ENCODE peak calls at places on chromosomes 1 and 21, in ten cellular contexts. E is esophagus muscularis mucosa, B is omental fat pad, V is tibial nerve, X is cardiac muscle cell, C is dorsolateral prefrontal cortex, S is AG09309, A is nephron progenitor cell, H is cardiac fibroblast, G is IMR-90. N is an unnamed sample.

GRCh38 chr1:112515311-112516009 is 6.7 kb downstream of the WNT2B start:
- DNase-seq in E (no peak), B (no peak), V (no peak), X (peak), C (no peak), S (no peak), A (peak), H (peak), G (peak), N (no peak)

GRCh38 chr1:65165269-65166002 is 17.4 kb downstream of the AK4 start:
- DNase-seq in E (no peak), B (no peak), V (no peak), X (no peak), C (no peak), S (no peak), A (no peak), H (no peak), G (no peak), N (peak)

GRCh38 chr1:153934746-153935145 is 11.8 kb downstream of the DENND4B start:
- DNase-seq in E (no peak), B (no peak), V (no peak), X (no peak), C (no peak), S (no peak), A (no peak), H (no peak), G (no peak), N (no peak)

GRCh38 chr1:55314740-55315139 is 99.6 kb upstream of the USP24 start:
- DNase-seq in E (no peak), B (no peak), V (no peak), X (no peak), C (no peak), S (no peak), A (no peak), H (no peak), G (no peak), N (no peak)

GRCh38 chr1:88609051-88609450 is 75.0 kb upstream of the PKN2 start:
- DNase-seq in E (no peak), B (no peak), V (no peak), X (no peak), C (no peak), S (no peak), A (no peak), H (no peak), G (no peak), N (no peak)

GRCh38 chr1:193463518-193463917 is 277.1 kb upstream of the B3GALT2 start:
- DNase-seq in E (no peak), B (no peak), V (no peak), X (no peak), C (no peak), S (no peak), A (no peak), H (no peak), G (no peak), N (no peak)

GRCh38 chr21:36589352-36589971 is 109.5 kb upstream of the SIM2 start:
- DNase-seq in E (no peak), B (no peak), V (no peak), X (peak), C (no peak), S (no peak), A (no peak), H (peak), G (peak), N (peak)

GRCh38 chr1:227320476-227320875 is 2.2 kb upstream of the CDC42BPA start:
- DNase-seq in E (no peak), B (no peak), V (no peak), X (no peak), C (no peak), S (no peak), A (no peak), H (no peak), G (no peak), N (no peak)

GRCh38 chr1:206738370-206739366 is 31.9 kb upstream of the IL19 start:
- DNase-seq in E (no peak), B (no peak), V (no peak), X (peak), C (no peak), S (no peak), A (no peak), H (peak), G (peak), N (peak)

GRCh38 chr1:226111109-226111864 is 48.8 kb downstream of the H3-3A start:
- DNase-seq in E (no peak), B (no peak), V (no peak), X (no peak), C (no peak), S (no peak), A (no peak), H (no peak), G (no peak), N (no peak)

GRCh38 chr1:31650161-31650560 is 5.5 kb upstream of the PEF1 start:
- DNase-seq in E (no peak), B (no peak), V (no peak), X (no peak), C (no peak), S (no peak), A (no peak), H (no peak), G (no peak), N (no peak)

GRCh38 chr1:158679289-158679688 is 7.2 kb downstream of the SPTA1 start:
- DNase-seq in E (no peak), B (no peak), V (no peak), X (no peak), C (no peak), S (no peak), A (no peak), H (no peak), G (no peak), N (no peak)

GRCh38 chr21:43012596-43012995 is 38.2 kb downstream of the PKNOX1 start:
- DNase-seq in E (no peak), B (no peak), V (no peak), X (no peak), C (no peak), S (no peak), A (no peak), H (peak), G (peak), N (no peak)

GRCh38 chr1:223836586-223836985 is 9.2 kb downstream of the TP53BP2 start:
- DNase-seq in E (no peak), B (no peak), V (no peak), X (no peak), C (no peak), S (no peak), A (no peak), H (no peak), G (no peak), N (no peak)

GRCh38 chr1:223363856-223364684 is at the start of gene SUSD4:
- DNase-seq in E (no peak), B (no peak), V (no peak), X (no peak), C (peak), S (no peak), A (peak), H (no peak), G (no peak), N (peak)

GRCh38 chr1:101235696-101236545 is 898 bp upstream of the S1PR1 start:
- DNase-seq in E (no peak), B (no peak), V (no peak), X (peak), C (peak), S (no peak), A (peak), H (peak), G (peak), N (peak)

GRCh38 chr1:1302006-1302430 is 5.7 kb downstream of the ACAP3 start:
- DNase-seq in E (no peak), B (no peak), V (no peak), X (no peak), C (no peak), S (no peak), A (no peak), H (no peak), G (no peak), N (peak)

GRCh38 chr1:39933956-39934941 is 20.7 kb upstream of the MFSD2A start:
- DNase-seq in E (no peak), B (peak), V (peak), X (peak), C (peak), S (peak), A (no peak), H (peak), G (peak), N (no peak)

GRCh38 chr1:50970927-50971582 is 1.0 kb downstream of the CDKN2C start:
- DNase-seq in E (no peak), B (no peak), V (no peak), X (no peak), C (no peak), S (no peak), A (no peak), H (peak), G (no peak), N (no peak)

GRCh38 chr1:22380024-22380785 is 71.4 kb upstream of the ZBTB40 start:
- DNase-seq in E (no peak), B (no peak), V (no peak), X (no peak), C (no peak), S (no peak), A (no peak), H (peak), G (no peak), N (no peak)

GRCh38 chr1:240739139-240739538 is 127.2 kb upstream of the GREM2 start:
- DNase-seq in E (no peak), B (no peak), V (no peak), X (peak), C (no peak), S (no peak), A (no peak), H (peak), G (no peak), N (no peak)

GRCh38 chr21:28781602-28782274 is 210.9 kb downstream of the LTN1 start:
- DNase-seq in E (no peak), B (no peak), V (no peak), X (peak), C (no peak), S (no peak), A (no peak), H (peak), G (peak), N (peak)

GRCh38 chr1:225816643-225817538 is 7.0 kb downstream of the EPHX1 start:
- DNase-seq in E (no peak), B (no peak), V (peak), X (peak), C (no peak), S (no peak), A (no peak), H (peak), G (peak), N (no peak)

GRCh38 chr1:114131526-114132220 is 22.0 kb downstream of the SYT6 start:
- DNase-seq in E (no peak), B (no peak), V (no peak), X (no peak), C (no peak), S (no peak), A (no peak), H (no peak), G (peak), N (no peak)
- TF ChIP-seq CTCF in E (no peak), B (no peak), V (no peak), X (no peak), C (no peak), S (peak), A (no peak), H (no peak), G (peak), N (no peak)

DNA sequence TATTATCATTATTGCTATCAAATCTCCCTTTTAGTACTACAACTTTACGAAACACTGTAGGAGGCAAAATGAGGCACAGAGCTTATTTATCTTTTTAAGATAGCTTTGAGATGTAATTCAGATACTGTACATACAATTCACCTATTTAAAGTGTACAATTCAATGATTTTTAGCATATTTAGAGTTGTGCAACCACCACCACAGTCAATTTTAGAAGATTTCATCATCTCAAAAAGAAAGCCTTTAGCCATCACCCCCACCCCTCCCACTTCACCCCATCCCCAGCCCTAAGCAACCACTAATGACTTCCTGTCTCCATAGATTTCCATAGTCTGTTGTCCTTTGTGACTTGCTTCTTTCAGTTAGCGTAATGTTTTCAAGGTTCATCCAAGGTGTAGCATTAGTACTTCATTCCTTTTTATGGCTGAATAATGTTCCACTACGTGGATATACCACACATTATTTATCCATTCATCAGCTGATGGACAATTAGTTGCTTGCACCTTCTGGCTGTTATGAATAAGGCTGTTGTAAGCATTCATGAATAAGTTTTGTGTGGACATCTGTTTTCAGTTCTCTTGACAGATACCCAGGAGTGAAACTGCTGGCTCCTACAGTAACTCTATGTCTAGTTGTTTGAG is 9.4 kb upstream of the CAPN9 start:
- DNase-seq in E (no peak), B (no peak), V (no peak), X (no peak), C (no peak), S (no peak), A (no peak), H (no peak), G (no peak), N (no peak)
- TF ChIP-seq CTCF in E (no peak), B (no peak), V (no peak), X (no peak), C (no peak), S (no peak), A (no peak), H (no peak), G (no peak), N (no peak)

GRCh38 chr1:17112496-17113236 is 6.6 kb downstream of the PADI2 start:
- DNase-seq in E (no peak), B (no peak), V (no peak), X (no peak), C (no peak), S (no peak), A (no peak), H (no peak), G (no peak), N (no peak)

GRCh38 chr1:17110555-17110926 is 8.7 kb downstream of the PADI2 start:
- DNase-seq in E (no peak), B (no peak), V (no peak), X (no peak), C (no peak), S (no peak), A (no peak), H (no peak), G (no peak), N (no peak)

GRCh38 chr1:17113973-17114372 is 5.3 kb downstream of the PADI2 start:
- DNase-seq in E (no peak), B (no peak), V (no peak), X (no peak), C (no peak), S (no peak), A (peak), H (no peak), G (no peak), N (no peak)

GRCh38 chr1:17109897-17110554 is 9.2 kb downstream of the PADI2 start:
- DNase-seq in E (no peak), B (no peak), V (no peak), X (no peak), C (peak), S (no peak), A (no peak), H (no peak), G (no peak), N (no peak)

DNA sequence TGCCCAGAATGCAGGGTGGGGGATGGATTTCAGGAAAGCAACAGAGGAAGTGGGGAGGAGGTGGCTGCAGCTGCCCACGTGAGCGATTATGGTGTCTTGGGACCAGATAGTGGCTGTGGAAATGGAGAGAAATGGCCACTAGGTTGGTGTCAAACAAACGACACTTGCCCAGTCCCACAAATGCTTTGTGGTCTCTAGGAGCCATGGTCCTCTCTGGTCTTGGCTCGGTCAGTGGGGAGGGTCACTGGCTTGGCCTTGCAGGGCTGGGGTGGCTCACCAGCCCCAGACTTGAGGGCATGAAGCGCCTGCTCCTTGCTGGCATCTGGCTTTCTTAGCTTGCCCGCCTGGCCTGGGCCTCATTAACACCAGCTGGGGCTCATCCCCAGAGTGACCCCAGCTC is 7.2 kb downstream of the PADI2 start:
- DNase-seq in E (no peak), B (no peak), V (no peak), X (no peak), C (no peak), S (no peak), A (no peak), H (no peak), G (no peak), N (no peak)
- TF ChIP-seq CTCF in E (no peak), B (no peak), V (no peak), X (no peak), C (no peak), S (no peak), A (no peak), H (no peak), G (no peak), N (no peak)

GRCh38 chr1:26820784-26821269 is 5.7 kb upstream of the ZDHHC18 start:
- DNase-seq in E (no peak), B (no peak), V (no peak), X (no peak), C (no peak), S (no peak), A (no peak), H (no peak), G (no peak), N (peak)
- TF ChIP-seq CTCF in E (peak), B (no peak), V (no peak), X (peak), C (no peak), S (no peak), A (no peak), H (no peak), G (no peak), N (peak)

DNA sequence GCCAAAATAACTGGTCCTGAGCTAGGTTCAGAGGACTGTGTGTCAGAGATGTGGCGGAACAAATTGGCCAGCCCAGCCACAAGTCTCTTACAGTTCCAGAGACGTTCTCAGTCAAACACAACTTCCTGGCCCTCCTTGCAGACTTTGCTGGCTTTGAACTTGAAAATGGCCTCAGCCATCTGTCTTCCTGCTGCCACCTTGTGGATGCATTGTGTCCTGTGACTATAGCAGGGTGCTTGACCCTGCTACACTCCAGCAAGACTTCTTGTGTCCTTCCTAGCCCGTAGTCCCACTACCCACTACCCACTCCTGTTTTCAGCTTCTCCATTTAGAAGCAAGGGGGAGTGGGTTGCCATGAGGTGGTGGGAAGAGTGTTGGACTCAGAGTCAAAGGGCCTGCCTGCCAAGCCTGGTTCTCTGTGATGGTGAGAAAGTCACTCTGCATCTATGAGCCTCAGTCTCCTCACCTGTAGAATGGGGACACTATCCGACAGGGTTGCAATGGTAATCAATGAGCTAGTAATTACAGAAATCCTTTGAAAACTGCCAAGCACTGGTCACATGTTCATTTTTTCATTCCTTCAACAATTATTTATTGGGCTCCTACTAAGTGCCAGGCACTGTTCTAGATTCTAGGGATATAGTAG is 109.9 kb downstream of the IGSF21 start:
- DNase-seq in E (no peak), B (no peak), V (no peak), X (peak), C (no peak), S (no peak), A (peak), H (peak), G (peak), N (peak)
- TF ChIP-seq CTCF in E (no peak), B (no peak), V (no peak), X (peak), C (no peak), S (peak), A (peak), H (peak), G (no peak), N (no peak)

DNA sequence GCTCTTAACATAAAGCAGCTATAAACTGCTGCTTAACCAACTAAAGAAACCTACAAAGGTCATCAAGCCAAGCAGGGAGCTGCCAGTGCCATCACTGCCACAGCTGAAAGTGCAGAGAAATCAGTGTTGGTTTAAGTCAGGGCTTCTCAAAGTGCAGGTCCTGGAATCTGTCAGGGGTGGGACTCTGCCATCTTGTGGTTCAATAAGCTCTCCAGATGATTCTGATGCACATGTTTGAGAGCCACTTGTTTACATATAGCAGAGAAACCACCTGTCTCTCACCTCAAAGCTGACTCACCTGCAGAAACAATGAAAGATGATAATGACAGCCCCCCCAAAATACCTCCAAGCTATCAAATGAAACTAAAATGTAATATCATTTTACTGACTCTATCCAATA is 49.3 kb downstream of the SH3GLB1 start:
- DNase-seq in E (no peak), B (no peak), V (no peak), X (no peak), C (no peak), S (no peak), A (no peak), H (peak), G (peak), N (peak)
- TF ChIP-seq CTCF in E (no peak), B (no peak), V (no peak), X (no peak), C (no peak), S (peak), A (no peak), H (no peak), G (no peak), N (no peak)

DNA sequence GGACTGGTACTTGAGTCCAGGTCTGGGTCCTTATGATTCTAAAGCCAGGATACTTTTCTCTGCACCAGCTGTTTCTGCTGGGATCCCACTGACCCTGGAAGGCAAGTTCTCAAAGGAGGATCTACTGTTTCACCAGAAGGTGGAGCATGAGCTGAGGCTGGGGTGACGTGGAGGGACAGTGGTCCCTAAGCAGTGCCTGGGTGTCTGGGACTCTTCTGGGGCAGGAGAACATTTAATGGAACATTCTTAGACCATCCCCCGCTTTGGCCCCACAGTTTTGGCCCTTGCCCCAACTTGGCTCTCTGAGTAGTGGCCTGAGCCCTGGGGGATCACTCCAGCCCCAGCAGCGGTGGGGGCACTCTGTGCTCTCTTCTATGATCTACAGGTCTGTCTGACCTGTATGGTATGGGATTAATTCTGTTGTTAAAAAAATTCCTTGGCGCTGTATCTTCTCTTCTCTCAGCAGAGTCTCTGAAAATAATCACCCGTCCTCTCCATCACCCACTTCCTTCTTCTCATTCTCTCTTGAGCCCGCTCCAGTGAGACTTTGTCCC is 60.3 kb upstream of the CSF3R start:
- DNase-seq in E (no peak), B (no peak), V (no peak), X (no peak), C (no peak), S (no peak), A (no peak), H (no peak), G (no peak), N (no peak)
- TF ChIP-seq CTCF in E (no peak), B (no peak), V (no peak), X (peak), C (no peak), S (peak), A (no peak), H (peak), G (no peak), N (no peak)

N was measured in activated CD8-positive, alpha-beta T cell treated with anti-CD3 and anti-CD28 coated beads for 36 hours.